ENCODE peak calls at places on chromosomes 13 and 19, in ten cellular contexts. W, K, X, N, B, L, G, O, T and M are unnamed samples.

GRCh38 chr13:75762066-75762937 is 126.2 kb downstream of the LMO7 start:
- DNase-seq in W (no peak), K (no peak), X (no peak), N (no peak), B (no peak), L (peak), G (peak), O (no peak), T (no peak), M (no peak)

GRCh38 chr19:12984143-12984627 is 11.1 kb upstream of the NFIX start:
- DNase-seq in W (no peak), K (no peak), X (peak), N (no peak), B (no peak), L (no peak), G (no peak), O (no peak), T (no peak), M (no peak)

GRCh38 chr19:13172335-13173128 is 22.3 kb downstream of the IER2 start:
- DNase-seq in W (peak), K (peak), X (peak), N (no peak), B (peak), L (peak), G (peak), O (no peak), T (peak), M (no peak)

GRCh38 chr13:31046711-31047279 is 114.3 kb downstream of the TEX26 start:
- DNase-seq in W (no peak), K (no peak), X (no peak), N (no peak), B (no peak), L (peak), G (peak), O (peak), T (peak), M (no peak)

GRCh38 chr13:36820222-36820621 is 1.2 kb downstream of the RFXAP start:
- DNase-seq in W (no peak), K (no peak), X (no peak), N (no peak), B (no peak), L (no peak), G (no peak), O (no peak), T (no peak), M (no peak)

GRCh38 chr13:99580500-99581268 is 79.4 kb downstream of the TM9SF2 start:
- DNase-seq in W (no peak), K (no peak), X (no peak), N (no peak), B (no peak), L (no peak), G (no peak), O (no peak), T (no peak), M (no peak)

GRCh38 chr19:5031231-5032100 is 62.6 kb downstream of the KDM4B start:
- DNase-seq in W (peak), K (peak), X (peak), N (peak), B (peak), L (peak), G (peak), O (peak), T (peak), M (peak)

GRCh38 chr13:66222926-66223325 is 1007.2 kb downstream of the PCDH9 start:
- DNase-seq in W (no peak), K (no peak), X (no peak), N (no peak), B (no peak), L (no peak), G (no peak), O (no peak), T (no peak), M (no peak)

GRCh38 chr13:75364131-75364713 is 117.7 kb downstream of the TBC1D4 start:
- DNase-seq in W (no peak), K (no peak), X (no peak), N (no peak), B (no peak), L (peak), G (peak), O (no peak), T (no peak), M (no peak)

GRCh38 chr19:2089001-2089711 is 7.0 kb downstream of the MOB3A start:
- DNase-seq in W (no peak), K (no peak), X (peak), N (no peak), B (peak), L (peak), G (no peak), O (no peak), T (no peak), M (no peak)

GRCh38 chr13:96996886-96997285 is 2.6 kb upstream of the OXGR1 start:
- DNase-seq in W (no peak), K (no peak), X (no peak), N (no peak), B (no peak), L (no peak), G (no peak), O (no peak), T (no peak), M (no peak)

GRCh38 chr19:38142176-38143035 is 81.6 kb downstream of the DPF1 start:
- DNase-seq in W (peak), K (no peak), X (peak), N (peak), B (no peak), L (peak), G (peak), O (peak), T (peak), M (peak)
- TF ChIP-seq CTCF in W (peak), K (peak), X (peak), N (peak), B (peak), L (peak), G (peak), O (peak), T (peak), M (peak)

DNA sequence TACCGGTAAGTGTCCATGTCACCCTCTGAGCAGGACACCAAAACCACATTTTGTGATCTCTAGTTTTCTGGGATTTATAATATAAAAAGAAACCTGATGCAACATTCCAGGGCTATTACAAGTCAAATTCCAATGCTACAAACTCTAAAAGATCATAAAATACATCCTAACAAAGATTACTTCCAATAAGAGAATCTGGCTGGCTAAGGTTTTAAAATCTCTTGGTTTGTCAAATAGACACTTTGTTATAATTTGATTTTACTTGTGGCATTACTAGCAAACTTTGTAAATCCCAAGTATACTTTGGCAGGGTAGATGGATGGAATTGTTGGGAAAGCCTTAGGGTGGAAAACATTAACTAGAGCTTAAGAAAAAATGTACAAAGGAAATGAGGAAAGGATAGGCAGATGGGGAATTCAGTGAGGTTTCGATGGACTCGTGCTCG is 74.0 kb upstream of the POMP start:
- DNase-seq in W (no peak), K (no peak), X (peak), N (no peak), B (no peak), L (peak), G (no peak), O (no peak), T (no peak), M (no peak)
- TF ChIP-seq CTCF in W (no peak), K (no peak), X (peak), N (no peak), B (no peak), L (peak), G (no peak), O (no peak), T (no peak), M (no peak)

DNA sequence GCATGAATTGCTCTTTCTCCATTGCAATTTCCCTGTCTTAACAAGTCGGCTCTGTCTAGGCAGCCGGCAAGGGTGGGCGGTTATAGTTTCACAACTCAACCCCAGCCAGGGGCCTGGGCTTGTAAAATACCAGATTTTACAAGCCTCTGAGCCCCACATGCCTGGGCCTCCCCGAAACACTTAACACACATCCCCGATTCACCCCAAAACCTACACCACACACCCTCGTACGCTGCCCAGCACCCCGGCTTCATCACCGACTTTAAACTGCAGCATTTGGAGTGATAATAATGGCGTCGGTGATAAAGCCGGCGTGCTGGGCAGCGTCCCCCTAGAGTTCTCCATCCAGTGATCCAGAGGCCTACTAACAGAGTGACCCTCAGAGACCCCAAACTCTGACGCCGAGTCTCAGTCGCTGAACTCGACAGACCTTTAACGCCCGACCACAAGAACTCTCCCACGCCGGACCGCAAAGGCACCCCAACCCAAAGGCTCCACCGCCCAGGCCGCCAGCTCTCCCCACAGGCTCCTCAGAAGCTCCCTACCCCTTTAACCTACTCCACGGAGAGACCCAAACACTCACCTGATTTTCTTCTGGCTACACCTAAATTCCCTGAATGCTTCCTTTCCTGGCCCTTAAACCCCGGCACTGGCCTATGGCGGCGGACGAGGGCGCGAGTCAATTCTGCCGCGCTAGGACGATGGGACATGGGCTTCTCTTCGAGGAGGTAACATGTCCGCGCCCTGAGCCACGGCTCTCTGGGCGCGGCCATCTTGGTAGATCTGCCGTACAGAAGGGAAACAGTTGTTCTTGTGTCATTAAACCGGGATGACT is at the start of gene ZNF649:
- DNase-seq in W (peak), K (peak), X (peak), N (peak), B (peak), L (peak), G (peak), O (peak), T (peak), M (peak)
- TF ChIP-seq CTCF in W (no peak), K (no peak), X (no peak), N (peak), B (no peak), L (no peak), G (no peak), O (no peak), T (peak), M (no peak)

DNA sequence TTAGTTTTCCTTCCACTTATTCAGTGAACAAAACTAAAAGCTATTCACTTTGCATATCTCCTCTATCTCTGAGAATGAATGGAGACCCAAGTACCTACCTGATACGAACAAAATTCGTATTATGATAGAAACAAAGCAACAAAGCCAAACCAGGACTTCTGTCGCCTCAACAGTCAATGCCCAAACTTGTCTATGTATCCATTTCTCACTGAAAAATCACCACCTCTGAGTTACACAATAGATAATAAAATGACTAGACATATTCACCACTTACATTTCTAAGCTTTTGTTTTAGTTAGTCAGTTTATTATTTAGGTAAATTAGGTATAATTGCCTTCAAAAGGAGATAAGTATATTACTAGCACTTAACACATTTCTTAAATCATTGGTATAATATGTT is 67.7 kb downstream of the CAB39L start:
- DNase-seq in W (no peak), K (no peak), X (no peak), N (no peak), B (no peak), L (no peak), G (no peak), O (no peak), T (no peak), M (no peak)
- TF ChIP-seq CTCF in W (no peak), K (no peak), X (no peak), N (no peak), B (no peak), L (no peak), G (no peak), O (no peak), T (no peak), M (no peak)

DNA sequence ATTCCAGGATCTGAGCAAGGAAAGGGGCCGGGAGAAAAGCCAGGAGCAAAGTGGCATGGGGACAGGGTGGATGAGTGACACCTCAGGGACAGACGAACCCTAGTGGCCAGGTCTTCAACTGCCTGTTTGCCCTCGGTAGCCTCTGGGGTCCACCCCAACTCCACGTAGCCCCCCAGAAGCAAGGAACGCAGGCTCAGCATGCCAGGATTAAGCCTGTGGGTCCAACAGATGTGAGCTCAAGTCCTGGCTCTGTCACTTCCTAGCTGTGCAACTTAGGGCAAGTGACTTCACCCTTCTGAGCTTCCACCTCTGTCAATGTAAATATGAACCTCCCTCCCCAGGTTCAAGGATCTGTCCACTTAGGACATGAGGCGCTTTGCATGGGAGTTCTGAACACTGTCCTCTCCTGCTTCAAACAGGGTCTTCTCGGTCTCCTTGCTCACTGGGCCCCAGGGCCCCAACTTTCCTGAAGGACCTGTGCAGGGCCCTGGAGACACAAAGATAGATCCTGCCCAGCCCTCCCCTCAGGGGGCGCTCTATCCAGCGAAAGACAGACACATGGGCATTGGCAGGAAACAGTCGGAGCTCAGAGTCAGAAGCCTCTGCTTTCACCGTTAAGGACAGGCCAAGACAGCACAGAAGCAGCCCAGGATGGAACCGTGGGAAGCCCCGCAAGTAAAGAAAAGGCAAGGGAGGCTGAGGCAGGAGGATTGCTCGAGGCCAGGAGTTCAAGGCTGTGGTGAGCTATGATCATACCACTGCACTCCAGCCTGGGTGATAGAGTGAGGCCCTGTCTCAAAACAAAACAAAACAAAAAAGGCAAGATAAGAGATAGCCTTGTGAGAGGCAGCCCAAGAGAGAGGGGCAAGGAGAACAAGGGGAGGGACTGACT is 13.2 kb downstream of the SYDE1 start:
- DNase-seq in W (no peak), K (no peak), X (no peak), N (no peak), B (no peak), L (no peak), G (no peak), O (peak), T (no peak), M (no peak)
- TF ChIP-seq CTCF in W (no peak), K (no peak), X (no peak), N (no peak), B (no peak), L (no peak), G (no peak), O (no peak), T (no peak), M (no peak)